ENCODE peak calls at places on chromosomes 11 and 22, in nine cellular contexts. R, A, O, G, V, D, L, Y and I are unnamed samples.

GRCh38 chr11:134412508-134413333 is 679 bp upstream of the B3GAT1 start:
- DNase-seq in R (no peak), A (no peak), O (no peak), G (no peak), V (peak; percentile 24), D (no peak), L (peak; percentile 70), Y (no peak), I (no peak)

GRCh38 chr22:36185828-36186624 is 15.6 kb downstream of the APOL4 start:
- DNase-seq in R (no peak), A (no peak), O (no peak), G (no peak), V (no peak), D (no peak), L (no peak), Y (no peak), I (no peak)

GRCh38 chr11:64758330-64759079 is 1.3 kb downstream of the PYGM start:
- DNase-seq in R (no peak), A (peak; percentile 14), O (no peak), G (peak; percentile 65), V (peak; percentile 20), D (no peak), L (peak; percentile 60), Y (no peak), I (no peak)

GRCh38 chr11:99275521-99275920 is 254.8 kb downstream of the CNTN5 start:
- DNase-seq in R (no peak), A (no peak), O (no peak), G (no peak), V (no peak), D (no peak), L (no peak), Y (no peak), I (no peak)

GRCh38 chr11:45090607-45091006 is 55.8 kb upstream of the PRDM11 start:
- DNase-seq in R (no peak), A (no peak), O (no peak), G (no peak), V (no peak), D (no peak), L (no peak), Y (no peak), I (no peak)

GRCh38 chr11:125593113-125593761 is 585 bp downstream of the STT3A start:
- DNase-seq in R (no peak), A (no peak), O (no peak), G (no peak), V (no peak), D (no peak), L (no peak), Y (no peak), I (no peak)

GRCh38 chr22:49368976-49369725 is 458.5 kb downstream of the BRD1 start:
- DNase-seq in R (no peak), A (no peak), O (no peak), G (peak; percentile 63), V (no peak), D (no peak), L (peak; percentile 51), Y (no peak), I (no peak)

GRCh38 chr11:22666320-22666699 is at the start of gene GAS2:
- DNase-seq in R (no peak), A (no peak), O (no peak), G (no peak), V (no peak), D (no peak), L (no peak), Y (no peak), I (no peak)

GRCh38 chr11:45671246-45672171 is 6.1 kb upstream of the CHST1 start:
- DNase-seq in R (no peak), A (no peak), O (no peak), G (peak; percentile 53), V (no peak), D (peak; percentile 67), L (no peak), Y (no peak), I (no peak)

GRCh38 chr11:26930518-26931247 is 63.2 kb upstream of the FIBIN start:
- DNase-seq in R (no peak), A (no peak), O (no peak), G (no peak), V (no peak), D (no peak), L (no peak), Y (no peak), I (no peak)

GRCh38 chr11:126607776-126608625 is 252.5 kb downstream of the ST3GAL4 start:
- DNase-seq in R (no peak), A (no peak), O (no peak), G (no peak), V (no peak), D (no peak), L (no peak), Y (no peak), I (no peak)

GRCh38 chr11:68792400-68792955 is 41.2 kb upstream of the TESMIN start:
- DNase-seq in R (no peak), A (no peak), O (no peak), G (no peak), V (no peak), D (no peak), L (no peak), Y (no peak), I (no peak)

GRCh38 chr11:110712643-110713468 is 619 bp upstream of the ARHGAP20 start:
- DNase-seq in R (no peak), A (peak; percentile 13), O (no peak), G (peak; percentile 56), V (peak; percentile 16), D (peak; percentile 44), L (peak; percentile 60), Y (no peak), I (no peak)